ENCODE peak calls at places on chromosomes 12 and 14, in six cellular contexts. Y is uterus, K is HCT116, O is fibroblast of lung, V is mesendoderm, X is colonic mucosa. J is an unnamed sample. For H3K4me1 and H3K36me3, the result is how much of the 10 kb centered on the place peaks cover.

GRCh38 chr12:107894589-107894988 is 120.1 kb downstream of the ASCL4 start:
- DNase-seq in K (no peak), Y (no peak), O (no peak), V (no peak), X (no peak), J (no peak)

GRCh38 chr12:123895477-123895876 is 77.2 kb downstream of the CCDC92 start:
- DNase-seq in V (no peak), K (no peak), O (no peak), Y (no peak), X (no peak), J (no peak)

GRCh38 chr12:67919406-67919805 is 69.8 kb upstream of the IFNG-AS1 start:
- DNase-seq in K (no peak), X (no peak), V (no peak), O (peak), Y (no peak), J (no peak)

GRCh38 chr14:61355892-61356325 is 34.5 kb downstream of the PRKCH start:
- DNase-seq in K (peak), O (peak), V (peak), X (no peak), Y (peak), J (peak)

GRCh38 chr14:77148510-77149231 is 7.1 kb upstream of the ZDHHC22 start:
- DNase-seq in K (no peak), V (peak), Y (no peak), O (no peak), X (no peak), J (peak)

GRCh38 chr12:102995372-102995771 is 37.9 kb downstream of the ASCL1 start:
- DNase-seq in O (no peak), Y (no peak), X (no peak), K (no peak), V (no peak), J (no peak)

GRCh38 chr14:100423421-100424010 is 100.4 kb downstream of the SLC25A47 start:
- DNase-seq in Y (no peak), V (no peak), X (no peak), K (no peak), O (no peak), J (no peak)

GRCh38 chr12:120542166-120542565 is 8.0 kb downstream of the RNF10 start:
- DNase-seq in X (no peak), K (no peak), Y (no peak), V (no peak), O (no peak), J (no peak)

GRCh38 chr14:34711169-34711568 is 3.2 kb downstream of the CFL2 start:
- DNase-seq in Y (no peak), O (peak), K (no peak), V (no peak), X (no peak), J (no peak)

DNA sequence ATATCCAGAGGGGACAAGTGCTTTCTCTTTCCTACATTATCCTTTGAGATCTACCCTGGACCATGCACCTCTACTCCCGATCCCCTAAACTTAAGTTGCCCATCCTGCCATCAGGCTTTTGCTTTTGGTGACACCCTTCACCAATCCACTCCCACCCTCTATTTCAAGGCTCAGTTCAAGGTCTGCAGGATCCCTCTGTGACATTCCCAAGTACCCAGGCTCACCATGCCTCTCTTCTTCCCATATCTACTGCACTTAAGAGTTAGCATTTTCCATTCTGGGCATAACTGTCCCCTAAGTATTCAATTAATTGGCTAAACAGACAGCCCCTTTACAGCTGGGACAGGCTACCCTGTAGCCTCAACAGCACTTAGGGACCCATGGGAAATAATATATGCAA is 3.1 kb downstream of the NFYB start:
- DNase-seq in V (no peak), X (no peak), K (no peak), Y (no peak), O (no peak), J (no peak)
- H3K4me1 ChIP-seq in V (under half), X (under half), K (under half), Y (under half), O (under half), J (under half)

GRCh38 chr12:132021031-132021871 is 71.5 kb downstream of the EP400 start:
- DNase-seq in K (no peak), V (no peak), O (no peak), X (no peak), Y (peak), J (no peak)
- H3K36me3 ChIP-seq in K (under half), V (under half), O (under half), X (under half), Y (under half), J (half or more)

GRCh38 chr12:122238861-122239260 is 13.0 kb upstream of the DIABLO start:
- DNase-seq in K (no peak), X (no peak), O (no peak), V (no peak), Y (no peak), J (no peak)

GRCh38 chr12:122245553-122245952 is 19.7 kb upstream of the DIABLO start:
- DNase-seq in V (no peak), X (no peak), K (no peak), O (no peak), Y (no peak), J (no peak)

GRCh38 chr12:122244565-122245371 is 18.9 kb upstream of the DIABLO start:
- DNase-seq in K (no peak), V (no peak), Y (no peak), X (no peak), O (no peak), J (no peak)

DNA sequence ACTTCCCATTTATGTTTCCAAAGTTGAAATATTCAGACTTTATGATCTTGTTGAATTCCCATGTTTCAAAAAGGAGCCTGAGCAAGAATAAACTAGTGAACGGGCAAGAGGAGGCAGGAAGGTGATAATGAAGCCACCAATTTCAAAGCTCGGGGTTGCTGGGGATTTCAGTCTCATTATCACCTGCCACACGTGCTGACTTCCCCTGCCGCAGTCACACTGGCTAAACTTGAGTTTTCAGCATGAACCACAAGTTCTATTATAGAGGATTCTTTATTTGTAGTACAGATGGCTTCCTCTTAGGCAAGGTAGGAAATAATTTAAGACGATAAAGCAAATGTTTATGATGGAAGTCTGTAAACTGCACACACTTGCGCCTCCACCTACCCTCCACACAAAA is 18.1 kb upstream of the DIABLO start:
- DNase-seq in K (no peak), O (no peak), Y (no peak), V (no peak), X (no peak), J (no peak)
- H3K4me3 ChIP-seq in K (no peak), O (no peak), Y (no peak), V (no peak), X (no peak), J (no peak)

GRCh38 chr12:7934153-7934552 is 1.8 kb downstream of the SLC2A3 start:
- DNase-seq in K (no peak), V (no peak), Y (no peak), X (no peak), O (no peak), J (no peak)

GRCh38 chr12:7927470-7927869 is 8.5 kb downstream of the SLC2A3 start:
- DNase-seq in X (no peak), V (no peak), O (no peak), Y (no peak), K (no peak), J (no peak)

GRCh38 chr12:7934560-7935463 is 1.2 kb downstream of the SLC2A3 start:
- DNase-seq in V (no peak), Y (no peak), O (no peak), X (no peak), K (no peak), J (no peak)

GRCh38 chr12:7933255-7933726 is 2.7 kb downstream of the SLC2A3 start:
- DNase-seq in V (peak), Y (peak), X (peak), O (peak), K (peak), J (peak)

GRCh38 chr12:7929069-7929792 is 6.8 kb downstream of the SLC2A3 start:
- DNase-seq in O (no peak), K (no peak), V (no peak), X (no peak), Y (no peak), J (no peak)
- H3K4me1 ChIP-seq in O (under half), K (under half), V (under half), X (under half), Y (under half), J (under half)

GRCh38 chr14:65096323-65097089 is 5.8 kb downstream of the MAX start:
- DNase-seq in O (peak), Y (no peak), K (no peak), V (no peak), X (peak), J (no peak)

GRCh38 chr14:65095633-65096205 is 6.6 kb downstream of the MAX start:
- DNase-seq in O (peak), X (peak), V (no peak), K (no peak), Y (peak), J (no peak)

GRCh38 chr14:65100905-65101541 is 1.3 kb downstream of the MAX start:
- DNase-seq in V (peak), O (peak), X (no peak), K (no peak), Y (no peak), J (no peak)

GRCh38 chr14:65101631-65102440 is 481 bp downstream of the MAX start:
- DNase-seq in X (peak), Y (peak), K (no peak), V (peak), O (no peak), J (peak)

DNA sequence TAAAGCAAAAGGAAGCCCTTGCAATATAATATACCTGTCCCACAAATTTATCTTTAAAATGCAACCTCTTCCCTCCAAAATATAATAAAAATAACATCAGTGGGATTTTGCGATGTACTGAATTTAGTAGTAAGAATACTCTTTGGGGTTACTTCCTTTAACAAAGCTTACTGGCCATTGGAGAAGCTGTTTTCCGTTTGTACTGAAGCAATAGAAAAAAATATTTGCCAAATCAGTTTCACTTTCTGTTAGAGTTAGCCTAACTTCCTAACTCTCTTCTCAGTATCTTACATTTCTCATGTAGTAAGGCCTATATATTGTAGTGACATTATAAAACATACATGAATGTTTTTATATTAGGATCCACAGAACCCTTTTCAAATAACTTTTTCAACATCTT is 3.7 kb downstream of the MAX start:
- DNase-seq in V (no peak), Y (no peak), O (peak), X (no peak), K (no peak), J (no peak)
- H3K36me3 ChIP-seq in V (under half), Y (under half), O (under half), X (under half), K (under half), J (under half)

GRCh38 chr14:71361335-71361734 is 454.1 kb downstream of the PCNX1 start:
- DNase-seq in K (no peak), O (peak), X (no peak), V (no peak), Y (no peak), J (no peak)
- H3K4me3 ChIP-seq in K (no peak), O (no peak), X (no peak), V (no peak), Y (no peak), J (no peak)

DNA sequence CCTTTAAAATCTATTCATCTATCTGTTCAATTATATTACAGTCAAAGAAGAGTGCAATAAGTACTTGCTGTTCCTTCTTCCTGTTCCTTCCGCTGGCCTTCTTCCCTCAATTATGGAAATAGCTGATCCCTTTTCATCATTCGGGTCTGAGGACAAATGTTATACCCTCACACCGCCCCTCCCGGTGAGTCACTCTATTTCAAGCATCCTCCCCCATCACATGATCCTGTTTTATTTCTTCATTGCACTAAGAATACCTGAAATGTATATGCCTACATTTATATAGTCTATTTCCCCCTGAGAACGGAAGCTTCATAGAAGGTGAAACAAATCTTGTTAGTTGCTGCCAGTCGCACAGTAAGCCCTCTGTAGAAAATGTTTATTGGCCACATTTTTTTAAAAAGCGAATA is 2.5 kb downstream of the SLC38A1 start:
- DNase-seq in K (no peak), V (peak), Y (no peak), X (peak), O (peak), J (no peak)
- H3K4me1 ChIP-seq in K (under half), V (under half), Y (under half), X (under half), O (under half), J (under half)

DNA sequence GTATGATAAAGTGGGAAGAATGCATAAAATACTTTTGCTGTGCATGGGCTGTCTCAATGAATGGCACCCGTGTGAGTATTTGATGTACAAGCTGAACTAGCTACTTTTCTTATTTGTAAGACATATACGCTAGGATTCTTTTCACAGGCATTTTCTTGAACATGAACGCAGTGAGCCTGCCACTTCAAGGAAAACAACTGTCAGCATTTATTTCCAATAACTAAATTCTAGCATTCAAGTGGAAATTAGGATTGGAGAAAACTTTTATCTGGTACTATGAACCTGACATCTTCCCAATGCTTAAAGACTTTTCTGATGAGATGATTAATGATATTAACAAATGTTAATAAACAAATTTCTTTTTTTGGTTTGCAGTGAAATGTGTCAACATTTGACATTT is 45.7 kb downstream of the UTP20 start:
- DNase-seq in X (no peak), O (no peak), K (no peak), V (no peak), Y (no peak), J (no peak)
- H3K36me3 ChIP-seq in X (under half), O (under half), K (half or more), V (under half), Y (under half), J (half or more)

DNA sequence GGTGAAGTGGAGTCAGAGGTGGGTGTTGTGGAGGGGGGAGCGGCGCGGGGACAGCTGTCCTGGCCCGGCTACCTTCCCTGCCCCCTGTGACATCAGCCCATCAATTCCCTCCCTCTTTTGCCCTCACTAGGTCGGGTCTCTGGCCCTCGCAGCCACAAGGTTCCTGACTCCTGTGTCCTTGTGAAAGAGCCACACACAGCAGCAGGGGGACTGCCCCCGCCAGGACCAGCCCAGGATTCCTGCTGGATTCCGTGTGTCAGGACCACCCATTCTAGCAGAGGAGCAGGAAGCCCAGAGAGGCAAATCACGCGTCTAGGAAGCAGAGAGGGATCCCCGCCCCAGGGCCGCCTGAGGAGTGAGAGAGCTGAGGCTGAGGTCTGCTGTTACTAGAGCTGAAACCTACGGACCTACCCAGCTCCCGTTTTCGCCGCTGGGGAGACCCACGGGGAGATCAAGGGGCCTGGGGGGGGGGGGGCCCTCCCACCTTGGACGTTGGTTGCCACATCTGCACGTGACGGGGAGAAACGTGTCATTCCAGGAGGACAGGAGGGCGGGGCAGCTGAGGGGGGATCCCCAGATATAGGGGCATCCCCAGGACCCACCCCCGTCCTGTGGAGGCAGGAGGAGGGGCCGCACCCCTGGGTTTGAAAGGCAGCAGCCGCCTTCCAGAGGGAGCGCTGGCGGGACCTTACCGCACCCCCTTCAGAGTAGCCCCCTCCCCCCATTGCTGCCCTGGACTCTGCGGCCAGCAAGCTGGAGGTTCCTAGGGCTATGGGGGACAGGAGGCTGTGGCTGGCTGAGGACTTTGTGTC is 12.5 kb upstream of the INF2 start:
- DNase-seq in K (no peak), V (peak), O (no peak), Y (no peak), X (peak), J (peak)
- H3K4me3 ChIP-seq in K (peak), V (no peak), O (peak), Y (peak), X (peak), J (peak)

J was measured in endodermal cell.